ENCODE peak calls at places on chromosomes 6 and 20, in four cellular contexts. W is WTC11, E is HepG2, S is K562. P is an unnamed sample.
A peak's percentile ranks its signal among the peaks of the same experiment; 100 is the strongest.

GRCh38 chr6:37979392-37980221 is 160.1 kb downstream of the ZFAND3 start:
- DNase-seq in E (no peak), W (no peak), S (no peak), P (no peak)

GRCh38 chr6:71011861-71012260 is 55.0 kb upstream of the B3GAT2 start:
- DNase-seq in S (no peak), E (no peak), W (no peak), P (no peak)

GRCh38 chr6:11346516-11346915 is 114.0 kb upstream of the NEDD9 start:
- DNase-seq in E (no peak), S (no peak), W (no peak), P (no peak)

GRCh38 chr6:164897523-164898094 is 411.8 kb downstream of the C6orf118 start:
- DNase-seq in E (no peak), S (no peak), W (peak; percentile 14), P (no peak)

GRCh38 chr6:1817033-1817761 is 207.5 kb downstream of the FOXC1 start:
- DNase-seq in W (no peak), E (no peak), S (no peak), P (no peak)

GRCh38 chr20:20406306-20406705 is 38.4 kb downstream of the INSM1 start:
- DNase-seq in W (no peak), S (no peak), E (no peak), P (no peak)

GRCh38 chr20:62907377-62908317 is 18.7 kb downstream of the DIDO1 start:
- DNase-seq in W (peak; percentile 61), E (peak; percentile 58), S (peak; percentile 42), P (peak; percentile 83)

GRCh38 chr6:32483968-32484613 is 44.4 kb downstream of the HLA-DRA start:
- DNase-seq in S (no peak), W (peak; percentile 9), E (no peak), P (no peak)

GRCh38 chr20:6533321-6533720 is 234.2 kb upstream of the BMP2 start:
- DNase-seq in S (no peak), W (no peak), E (no peak), P (no peak)

GRCh38 chr6:159038914-159039884 is 5.6 kb downstream of the TAGAP start:
- DNase-seq in W (no peak), S (no peak), E (no peak), P (no peak)

GRCh38 chr6:127384007-127384406 is 40.6 kb upstream of the ECHDC1 start:
- DNase-seq in E (no peak), W (no peak), S (no peak), P (no peak)

GRCh38 chr6:113142775-113143174 is 714.4 kb upstream of the MARCKS start:
- DNase-seq in S (no peak), W (no peak), E (no peak), P (no peak)

GRCh38 chr6:32047855-32048766 is 9.9 kb downstream of the CYP21A2 start:
- DNase-seq in E (peak; percentile 84), S (peak; percentile 80), W (peak; percentile 88), P (peak; percentile 88)

GRCh38 chr6:10429638-10430427 is 15.0 kb upstream of the TFAP2A start:
- DNase-seq in W (no peak), S (peak; percentile 63), E (peak; percentile 50), P (peak; percentile 31)

GRCh38 chr20:49647509-49647908 is 66.2 kb downstream of the B4GALT5 start:
- DNase-seq in S (no peak), W (no peak), E (no peak), P (no peak)

GRCh38 chr6:123570813-123571684 is 65.7 kb downstream of the TRDN start:
- DNase-seq in E (no peak), W (no peak), S (peak; percentile 7), P (no peak)

GRCh38 chr6:40552926-40553325 is 34.2 kb downstream of the LRFN2 start:
- DNase-seq in E (no peak), W (no peak), S (no peak), P (no peak)

GRCh38 chr6:40555092-40555491 is 32.1 kb downstream of the LRFN2 start:
- DNase-seq in W (no peak), S (no peak), E (no peak), P (no peak)

GRCh38 chr6:40545954-40546353 is 41.2 kb downstream of the LRFN2 start:
- DNase-seq in E (no peak), W (peak; percentile 83), S (no peak), P (no peak)

GRCh38 chr6:40551966-40552365 is 35.2 kb downstream of the LRFN2 start:
- DNase-seq in S (no peak), W (no peak), E (no peak), P (no peak)

GRCh38 chr6:40550096-40550731 is 37.0 kb downstream of the LRFN2 start:
- DNase-seq in E (peak; percentile 54), S (peak; percentile 56), W (no peak), P (peak; percentile 35)
- TF ChIP-seq FOXJ3 in E (no peak), S (no peak), W (no peak), P (no peak)

GRCh38 chr6:149129401-149130077 is 188.0 kb upstream of the TAB2 start:
- DNase-seq in W (no peak), S (no peak), E (no peak), P (no peak)
- TF ChIP-seq FOXJ3 in W (no peak), S (no peak), E (no peak), P (no peak)

GRCh38 chr6:131177996-131178395 is 42.7 kb downstream of the AKAP7 start:
- DNase-seq in W (no peak), E (no peak), S (no peak), P (no peak)

GRCh38 chr6:131182991-131183425 is 47.7 kb downstream of the AKAP7 start:
- DNase-seq in W (no peak), S (peak; percentile 13), E (peak; percentile 35), P (no peak)

DNA sequence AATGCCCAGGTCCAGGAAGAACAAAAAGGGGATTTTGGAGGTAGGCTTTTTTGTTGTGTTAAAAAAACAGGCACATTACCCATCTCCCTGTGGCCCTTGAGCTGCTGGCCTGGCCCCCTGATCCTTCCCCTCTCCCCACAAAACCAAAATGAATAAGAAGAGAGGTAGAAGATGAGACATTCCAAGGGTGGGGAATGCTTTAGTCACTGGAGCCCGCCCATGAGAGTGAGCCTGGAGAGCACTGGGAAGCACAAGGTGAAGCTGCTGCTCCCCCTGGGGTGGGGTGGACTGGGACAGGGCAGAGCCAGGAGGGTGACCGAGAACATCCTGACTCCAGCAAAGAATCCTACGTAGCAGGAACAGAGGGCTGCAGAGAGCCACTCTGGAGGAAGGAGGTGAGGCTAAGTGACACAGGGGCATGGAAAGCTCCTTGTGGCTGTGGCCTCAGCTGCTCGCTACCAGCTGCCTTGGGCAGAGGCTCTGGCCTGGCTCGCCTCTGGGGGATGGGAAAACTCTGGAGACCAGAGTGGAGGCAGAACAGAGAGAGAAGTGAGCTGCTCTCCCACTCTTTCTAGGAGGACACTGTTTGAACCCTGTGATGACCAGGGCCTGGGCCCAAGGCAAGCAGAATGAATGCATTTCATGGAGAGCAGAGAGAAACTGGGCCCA is 48.3 kb downstream of the AKAP7 start:
- DNase-seq in W (peak; percentile 12), S (no peak), E (no peak), P (no peak)
- TF ChIP-seq FOXJ3 in W (no peak), S (no peak), E (no peak), P (no peak)

DNA sequence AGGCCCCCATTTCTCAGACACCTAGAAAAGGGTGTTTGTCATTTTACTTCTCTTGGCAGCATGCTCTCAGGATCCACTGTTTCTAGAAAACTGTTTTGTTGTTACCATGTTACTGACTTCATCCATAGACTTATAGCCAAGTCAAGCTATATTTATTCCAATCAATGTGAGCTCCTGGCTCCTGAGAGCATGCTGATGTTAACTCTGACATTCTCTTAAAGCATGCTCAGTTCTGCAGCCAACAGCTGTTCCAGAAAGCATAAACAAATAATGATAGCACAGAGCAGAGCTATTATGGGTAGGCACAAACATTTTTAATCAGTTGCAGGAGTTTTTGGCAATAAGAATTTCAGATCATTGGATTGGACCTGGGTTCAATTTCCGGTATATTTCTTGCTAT is 92.4 kb upstream of the CEP85L start:
- DNase-seq in W (no peak), S (no peak), E (no peak), P (no peak)
- TF ChIP-seq FOXJ3 in W (no peak), S (no peak), E (no peak), P (no peak)